ENCODE peak calls at places on chromosome 15, in six cellular contexts. P is mesenchymal stem cell, T is IMR-90, C is H9, E is trophoblast cell, D is H1. U is an unnamed sample.

GRCh38 chr15:78898540-78898939 is 25.9 kb downstream of the MORF4L1 start:
- DNase-seq in D (no peak), T (no peak), C (no peak), P (no peak), E (peak; percentile 58), U (no peak)

GRCh38 chr15:42796955-42797779 is 60.2 kb upstream of the CDAN1 start:
- DNase-seq in D (no peak), P (no peak), T (peak; percentile 1), E (no peak), C (no peak), U (no peak)

GRCh38 chr15:74642724-74643367 is 27.2 kb downstream of the CLK3 start:
- DNase-seq in D (no peak), C (no peak), E (no peak), T (peak; percentile 43), P (peak; percentile 24), U (no peak)

GRCh38 chr15:50166216-50166615 is 15.8 kb upstream of the SLC27A2 start:
- DNase-seq in D (no peak), C (no peak), T (peak; percentile 87), P (peak; percentile 58), E (peak; percentile 57), U (no peak)

GRCh38 chr15:52709172-52709979 is 30.2 kb upstream of the ATOSA start:
- DNase-seq in E (peak; percentile 49), C (peak; percentile 91), D (peak; percentile 84), P (no peak), T (no peak), U (no peak)

GRCh38 chr15:31292391-31293020 is 34.1 kb upstream of the KLF13 start:
- DNase-seq in P (no peak), E (no peak), D (peak; percentile 29), T (no peak), C (no peak), U (no peak)

GRCh38 chr15:42577514-42578031 is 2.2 kb downstream of the STARD9 start:
- DNase-seq in E (no peak), P (peak; percentile 27), C (no peak), D (no peak), T (peak; percentile 79), U (no peak)

GRCh38 chr15:52193791-52194190 is 2.6 kb upstream of the GNB5 start:
- DNase-seq in E (no peak), D (no peak), P (no peak), C (no peak), T (peak; percentile 23), U (no peak)

GRCh38 chr15:52466134-52466701 is 62.5 kb downstream of the MYO5A start:
- DNase-seq in T (no peak), P (no peak), C (peak; percentile 68), E (peak; percentile 25), D (no peak), U (no peak)

GRCh38 chr15:37220949-37221670 is 120.8 kb upstream of the MEIS2 start:
- DNase-seq in P (no peak), C (no peak), E (no peak), D (no peak), T (no peak), U (no peak)

GRCh38 chr15:47586653-47587224 is 130.6 kb upstream of the SEMA6D start:
- DNase-seq in P (no peak), E (no peak), T (no peak), C (no peak), D (no peak), U (no peak)

GRCh38 chr15:43169888-43170287 is 15.3 kb upstream of the CCNDBP1 start:
- DNase-seq in P (peak; percentile 24), C (no peak), E (peak; percentile 63), T (peak; percentile 22), D (no peak), U (no peak)

GRCh38 chr15:89115547-89115946 is 27.3 kb downstream of the ABHD2 start:
- DNase-seq in P (no peak), D (peak; percentile 56), C (no peak), T (no peak), E (no peak), U (no peak)

GRCh38 chr15:78168591-78168990 is 19.4 kb downstream of the IDH3A start:
- DNase-seq in E (no peak), C (no peak), T (no peak), P (no peak), D (no peak), U (no peak)

GRCh38 chr15:63514533-63514943 is 10.1 kb downstream of the USP3 start:
- DNase-seq in C (no peak), T (peak; percentile 88), D (no peak), P (peak; percentile 67), E (no peak), U (no peak)

GRCh38 chr15:66922608-66923007 is 142.8 kb upstream of the SMAD3 start:
- DNase-seq in P (no peak), T (no peak), C (no peak), D (no peak), E (no peak), U (no peak)

GRCh38 chr15:32119694-32120330 is 89.5 kb downstream of the CHRNA7 start:
- DNase-seq in E (no peak), C (no peak), D (no peak), P (no peak), T (no peak), U (no peak)

GRCh38 chr15:74203914-74204431 is 1.4 kb upstream of the STRA6 start:
- DNase-seq in P (peak; percentile 77), D (no peak), E (no peak), C (peak; percentile 69), T (peak; percentile 80), U (no peak)

GRCh38 chr15:83436513-83437158 is 10.5 kb upstream of the SH3GL3 start:
- DNase-seq in D (peak; percentile 49), C (no peak), P (peak; percentile 51), E (peak; percentile 80), T (peak; percentile 52), U (peak; percentile 37)

GRCh38 chr15:76979331-76979925 is 15.5 kb upstream of the PSTPIP1 start:
- DNase-seq in T (peak; percentile 61), E (no peak), P (no peak), D (no peak), C (no peak), U (no peak)

GRCh38 chr15:96064351-96064756 is 266.1 kb upstream of the NR2F2 start:
- DNase-seq in D (no peak), P (peak; percentile 67), E (peak; percentile 82), T (peak; percentile 31), C (no peak), U (no peak)

GRCh38 chr15:66252411-66253295 is 897 bp downstream of the MEGF11 start:
- DNase-seq in T (no peak), P (peak; percentile 59), E (peak; percentile 78), D (peak; percentile 84), C (peak; percentile 58), U (peak; percentile 63)

GRCh38 chr15:41501191-41501917 is 7.7 kb downstream of the ITPKA start:
- DNase-seq in C (no peak), P (peak; percentile 26), T (peak; percentile 44), D (peak; percentile 66), E (peak; percentile 10), U (peak; percentile 26)

GRCh38 chr15:74235962-74236361 is at the start of gene CCDC33:
- DNase-seq in E (no peak), D (no peak), T (no peak), P (no peak), C (no peak), U (no peak)

GRCh38 chr15:61118885-61119284 is 110.2 kb downstream of the RORA start:
- DNase-seq in T (no peak), D (no peak), E (no peak), P (no peak), C (peak; percentile 67), U (no peak)

GRCh38 chr15:76258460-76258859 is 52.8 kb downstream of the ETFA start:
- DNase-seq in C (no peak), E (no peak), T (no peak), P (no peak), D (no peak), U (no peak)

GRCh38 chr15:93048759-93049161 is 40.3 kb downstream of the RGMA start:
- DNase-seq in T (no peak), P (no peak), E (no peak), C (no peak), D (no peak), U (no peak)

GRCh38 chr15:22918056-22918455 is 62.1 kb downstream of the CYFIP1 start:
- DNase-seq in T (peak; percentile 45), E (peak; percentile 91), D (no peak), C (no peak), P (peak; percentile 57), U (no peak)

GRCh38 chr15:94119923-94120775 is 111.2 kb upstream of the MCTP2 start:
- DNase-seq in C (peak; percentile 67), D (peak; percentile 54), E (peak; percentile 92), T (peak; percentile 82), P (peak; percentile 88), U (peak; percentile 82)

GRCh38 chr15:72858205-72858604 is 74.6 kb upstream of the ADPGK start:
- DNase-seq in T (no peak), D (peak; percentile 23), C (no peak), E (no peak), P (no peak), U (no peak)

GRCh38 chr15:77419050-77419835 is 661 bp downstream of the PEAK1 start:
- DNase-seq in D (peak; percentile 64), C (peak; percentile 41), T (peak; percentile 53), P (peak; percentile 57), E (peak; percentile 32), U (peak; percentile 57)

GRCh38 chr15:79060175-79060574 is 30.4 kb downstream of the RASGRF1 start:
- DNase-seq in P (no peak), T (no peak), E (no peak), C (no peak), D (no peak), U (no peak)

GRCh38 chr15:65828566-65828965 is 36.5 kb upstream of the DENND4A start:
- DNase-seq in C (no peak), D (no peak), T (no peak), P (no peak), E (no peak), U (no peak)

GRCh38 chr15:85920926-85921325 is 126.2 kb upstream of the KLHL25 start:
- DNase-seq in E (no peak), T (no peak), D (no peak), C (no peak), P (no peak), U (no peak)

GRCh38 chr15:39666671-39667070 is 85.8 kb downstream of the THBS1 start:
- DNase-seq in P (peak; percentile 43), E (peak; percentile 33), D (no peak), T (peak; percentile 72), C (no peak), U (peak; percentile 20)

GRCh38 chr15:25619761-25620160 is 180.9 kb upstream of the UBE3A start:
- DNase-seq in C (no peak), P (no peak), E (no peak), D (no peak), T (no peak), U (no peak)
- H4K91ac ChIP-seq in C (no peak overlapping the region), P (no peak overlapping the region), E (no peak overlapping the region), D (no peak overlapping the region), T (no peak overlapping the region), U (no peak overlapping the region)

GRCh38 chr15:64749167-64749566 is 26.2 kb downstream of the RBPMS2 start:
- DNase-seq in C (no peak), E (peak; percentile 94), D (no peak), P (no peak), T (peak; percentile 86), U (no peak)
- H3K27ac ChIP-seq in C (no peak overlapping the region), E (no peak overlapping the region), D (no peak overlapping the region), P (no peak overlapping the region), T (no peak overlapping the region), U (no peak overlapping the region)

GRCh38 chr15:101262551-101262950 is 10.7 kb upstream of the CHSY1 start:
- DNase-seq in D (no peak), T (no peak), C (no peak), E (peak; percentile 84), P (no peak), U (no peak)
- H4K91ac ChIP-seq in D (no peak overlapping the region), T (no peak overlapping the region), C (no peak overlapping the region), E (no peak overlapping the region), P (no peak overlapping the region), U (no peak overlapping the region)

GRCh38 chr15:68096099-68096498 is 42.0 kb downstream of the PIAS1 start:
- DNase-seq in P (no peak), C (no peak), E (no peak), T (no peak), D (no peak), U (no peak)
- H3K27ac ChIP-seq in P (no peak overlapping the region), C (no peak overlapping the region), E (no peak overlapping the region), T (no peak overlapping the region), D (no peak overlapping the region), U (no peak overlapping the region)